ENCODE peak calls at places on chromosome 7, in eight cellular contexts. One of them, this sample, is unnamed.

GRCh38 chr7:21407806-21408480 is 19.9 kb upstream of the SP4 start:
- DNase-seq in IMR-90: no peak
- DNase-seq in GM19239: no peak
- DNase-seq in effector memory CD8-positive, alpha-beta T cell: no peak
- DNase-seq in GM06990: no peak
- DNase-seq in hippocampal formation: no peak
- DNase-seq in uterus: no peak
- DNase-seq in AG08396: no peak
- DNase-seq in this sample: no peak

GRCh38 chr7:108415821-108416536 is 40.3 kb downstream of the NRCAM start:
- DNase-seq in GM19239: no peak
- DNase-seq in effector memory CD8-positive, alpha-beta T cell: no peak
- DNase-seq in hippocampal formation: peak; percentile 47
- DNase-seq in AG08396: peak; percentile 32
- DNase-seq in GM06990: peak; percentile 71
- DNase-seq in uterus: no peak
- DNase-seq in IMR-90: no peak
- DNase-seq in this sample: no peak

GRCh38 chr7:132742152-132742551 is 165.9 kb upstream of the PLXNA4 start:
- DNase-seq in hippocampal formation: no peak
- DNase-seq in IMR-90: peak; percentile 89
- DNase-seq in effector memory CD8-positive, alpha-beta T cell: no peak
- DNase-seq in GM19239: no peak
- DNase-seq in uterus: no peak
- DNase-seq in GM06990: no peak
- DNase-seq in AG08396: peak; percentile 35
- DNase-seq in this sample: no peak

GRCh38 chr7:148962823-148963582 is 65.3 kb downstream of the PDIA4 start:
- DNase-seq in effector memory CD8-positive, alpha-beta T cell: peak; percentile 48
- DNase-seq in uterus: peak; percentile 71
- DNase-seq in hippocampal formation: peak; percentile 94
- DNase-seq in IMR-90: peak; percentile 67
- DNase-seq in GM19239: peak; percentile 59
- DNase-seq in GM06990: peak; percentile 71
- DNase-seq in AG08396: peak; percentile 66
- DNase-seq in this sample: peak; percentile 63

GRCh38 chr7:116569737-116570136 is 44.9 kb downstream of the CAV1 start:
- DNase-seq in uterus: no peak
- DNase-seq in hippocampal formation: no peak
- DNase-seq in GM19239: no peak
- DNase-seq in IMR-90: peak; percentile 93
- DNase-seq in AG08396: peak; percentile 34
- DNase-seq in effector memory CD8-positive, alpha-beta T cell: no peak
- DNase-seq in GM06990: no peak
- DNase-seq in this sample: no peak

GRCh38 chr7:5507026-5507425 is 83.4 kb upstream of the TNRC18 start:
- DNase-seq in GM06990: no peak
- DNase-seq in uterus: no peak
- DNase-seq in GM19239: no peak
- DNase-seq in IMR-90: no peak
- DNase-seq in effector memory CD8-positive, alpha-beta T cell: no peak
- DNase-seq in hippocampal formation: no peak
- DNase-seq in AG08396: no peak
- DNase-seq in this sample: no peak

GRCh38 chr7:129298268-129298893 is 73.6 kb downstream of the AHCYL2 start:
- DNase-seq in AG08396: peak; percentile 30
- DNase-seq in GM19239: peak; percentile 25
- DNase-seq in GM06990: no peak
- DNase-seq in IMR-90: peak; percentile 51
- DNase-seq in hippocampal formation: peak; percentile 35
- DNase-seq in effector memory CD8-positive, alpha-beta T cell: peak; percentile 18
- DNase-seq in uterus: peak; percentile 45
- DNase-seq in this sample: peak; percentile 45

GRCh38 chr7:105307163-105307672 is 81.5 kb downstream of the SRPK2 start:
- DNase-seq in uterus: no peak
- DNase-seq in hippocampal formation: peak; percentile 37
- DNase-seq in effector memory CD8-positive, alpha-beta T cell: no peak
- DNase-seq in GM06990: no peak
- DNase-seq in GM19239: no peak
- DNase-seq in AG08396: no peak
- DNase-seq in IMR-90: no peak
- DNase-seq in this sample: no peak

GRCh38 chr7:102425639-102426267 is 7.6 kb upstream of the ORAI2 start:
- DNase-seq in uterus: no peak
- DNase-seq in hippocampal formation: no peak
- DNase-seq in GM19239: peak; percentile 57
- DNase-seq in AG08396: no peak
- DNase-seq in effector memory CD8-positive, alpha-beta T cell: peak; percentile 82
- DNase-seq in IMR-90: no peak
- DNase-seq in GM06990: peak; percentile 90
- DNase-seq in this sample: no peak

GRCh38 chr7:131027287-131027773 is 293.3 kb upstream of the KLF14 start:
- DNase-seq in effector memory CD8-positive, alpha-beta T cell: peak; percentile 34
- DNase-seq in uterus: peak; percentile 42
- DNase-seq in hippocampal formation: no peak
- DNase-seq in IMR-90: peak; percentile 67
- DNase-seq in GM19239: no peak
- DNase-seq in GM06990: no peak
- DNase-seq in AG08396: peak; percentile 43
- DNase-seq in this sample: no peak

GRCh38 chr7:3461923-3462322 is 160.9 kb downstream of the SDK1 start:
- DNase-seq in GM19239: no peak
- DNase-seq in hippocampal formation: no peak
- DNase-seq in AG08396: no peak
- DNase-seq in GM06990: no peak
- DNase-seq in uterus: no peak
- DNase-seq in IMR-90: no peak
- DNase-seq in effector memory CD8-positive, alpha-beta T cell: peak; percentile 37
- DNase-seq in this sample: no peak

GRCh38 chr7:149125189-149125863 is 798 bp downstream of the ZNF425 start:
- DNase-seq in GM06990: no peak
- DNase-seq in AG08396: no peak
- DNase-seq in hippocampal formation: peak; percentile 32
- DNase-seq in IMR-90: no peak
- DNase-seq in GM19239: no peak
- DNase-seq in effector memory CD8-positive, alpha-beta T cell: no peak
- DNase-seq in uterus: no peak
- DNase-seq in this sample: no peak

GRCh38 chr7:158824028-158824427 is 5.3 kb downstream of the ESYT2 start:
- DNase-seq in IMR-90: no peak
- DNase-seq in effector memory CD8-positive, alpha-beta T cell: peak; percentile 73
- DNase-seq in GM19239: no peak
- DNase-seq in GM06990: peak; percentile 31
- DNase-seq in AG08396: no peak
- DNase-seq in hippocampal formation: no peak
- DNase-seq in uterus: no peak
- DNase-seq in this sample: no peak

GRCh38 chr7:50781371-50781770 is 1.3 kb downstream of the GRB10 start:
- DNase-seq in uterus: no peak
- DNase-seq in GM19239: no peak
- DNase-seq in effector memory CD8-positive, alpha-beta T cell: no peak
- DNase-seq in AG08396: no peak
- DNase-seq in IMR-90: no peak
- DNase-seq in GM06990: no peak
- DNase-seq in hippocampal formation: no peak
- DNase-seq in this sample: no peak

GRCh38 chr7:22481726-22482125 is 18.3 kb downstream of the STEAP1B start:
- DNase-seq in effector memory CD8-positive, alpha-beta T cell: no peak
- DNase-seq in GM06990: no peak
- DNase-seq in hippocampal formation: no peak
- DNase-seq in AG08396: no peak
- DNase-seq in uterus: no peak
- DNase-seq in IMR-90: no peak
- DNase-seq in GM19239: peak; percentile 17
- DNase-seq in this sample: no peak

GRCh38 chr7:15439853-15440252 is 122.0 kb downstream of the AGMO start:
- DNase-seq in uterus: no peak
- DNase-seq in GM19239: no peak
- DNase-seq in effector memory CD8-positive, alpha-beta T cell: no peak
- DNase-seq in IMR-90: no peak
- DNase-seq in hippocampal formation: no peak
- DNase-seq in AG08396: no peak
- DNase-seq in GM06990: no peak
- DNase-seq in this sample: no peak

GRCh38 chr7:84704380-84704779 is 482.5 kb downstream of the SEMA3D start:
- DNase-seq in AG08396: no peak
- DNase-seq in uterus: no peak
- DNase-seq in hippocampal formation: no peak
- DNase-seq in IMR-90: no peak
- DNase-seq in GM06990: no peak
- DNase-seq in GM19239: no peak
- DNase-seq in effector memory CD8-positive, alpha-beta T cell: no peak
- DNase-seq in this sample: no peak

GRCh38 chr7:7920481-7920880 is 48.1 kb upstream of the GLCCI1 start:
- DNase-seq in AG08396: no peak
- DNase-seq in uterus: no peak
- DNase-seq in GM19239: peak; percentile 37
- DNase-seq in hippocampal formation: no peak
- DNase-seq in effector memory CD8-positive, alpha-beta T cell: no peak
- DNase-seq in IMR-90: no peak
- DNase-seq in GM06990: peak; percentile 54
- DNase-seq in this sample: no peak